ENCODE peak calls at places on chromosomes 3 and 15, in seven cellular contexts. U, B, T, O, L, Q and E are unnamed samples.

GRCh38 chr15:89119489-89120478 is 31.5 kb downstream of the ABHD2 start:
- DNase-seq in U (no peak), B (peak), T (peak), O (no peak), L (peak), Q (no peak), E (peak)

GRCh38 chr3:10558726-10559125 is 53.3 kb upstream of the ATP2B2 start:
- DNase-seq in U (no peak), B (no peak), T (no peak), O (no peak), L (no peak), Q (no peak), E (no peak)

GRCh38 chr3:125403789-125404188 is 28.7 kb upstream of the ZNF148 start:
- DNase-seq in U (no peak), B (no peak), T (peak), O (no peak), L (no peak), Q (no peak), E (peak)

GRCh38 chr3:154060606-154061380 is 60.4 kb upstream of the ARHGEF26 start:
- DNase-seq in U (no peak), B (peak), T (peak), O (no peak), L (peak), Q (peak), E (peak)

GRCh38 chr15:73686781-73687256 is 2.6 kb downstream of the CD276 start:
- DNase-seq in U (no peak), B (peak), T (peak), O (no peak), L (peak), Q (no peak), E (peak)

GRCh38 chr15:75104804-75105557 is 81.6 kb downstream of the PPCDC start:
- DNase-seq in U (no peak), B (peak), T (peak), O (no peak), L (peak), Q (peak), E (peak)

GRCh38 chr3:171565671-171566070 is 105.5 kb upstream of the TNIK start:
- DNase-seq in U (no peak), B (no peak), T (peak), O (no peak), L (peak), Q (no peak), E (peak)

GRCh38 chr15:59696332-59696731 is 7.2 kb upstream of the BNIP2 start:
- DNase-seq in U (no peak), B (no peak), T (no peak), O (peak), L (no peak), Q (no peak), E (no peak)

GRCh38 chr3:128170866-128171516 is 17.7 kb downstream of the EEFSEC start:
- DNase-seq in U (peak), B (peak), T (peak), O (peak), L (peak), Q (peak), E (peak)

GRCh38 chr3:42988566-42988965 is 9.5 kb downstream of the GASK1A start:
- DNase-seq in U (no peak), B (no peak), T (no peak), O (no peak), L (no peak), Q (no peak), E (no peak)

GRCh38 chr3:69102384-69102783 is 17.6 kb downstream of the ARL6IP5 start:
- DNase-seq in U (no peak), B (no peak), T (no peak), O (no peak), L (no peak), Q (no peak), E (no peak)

DNA sequence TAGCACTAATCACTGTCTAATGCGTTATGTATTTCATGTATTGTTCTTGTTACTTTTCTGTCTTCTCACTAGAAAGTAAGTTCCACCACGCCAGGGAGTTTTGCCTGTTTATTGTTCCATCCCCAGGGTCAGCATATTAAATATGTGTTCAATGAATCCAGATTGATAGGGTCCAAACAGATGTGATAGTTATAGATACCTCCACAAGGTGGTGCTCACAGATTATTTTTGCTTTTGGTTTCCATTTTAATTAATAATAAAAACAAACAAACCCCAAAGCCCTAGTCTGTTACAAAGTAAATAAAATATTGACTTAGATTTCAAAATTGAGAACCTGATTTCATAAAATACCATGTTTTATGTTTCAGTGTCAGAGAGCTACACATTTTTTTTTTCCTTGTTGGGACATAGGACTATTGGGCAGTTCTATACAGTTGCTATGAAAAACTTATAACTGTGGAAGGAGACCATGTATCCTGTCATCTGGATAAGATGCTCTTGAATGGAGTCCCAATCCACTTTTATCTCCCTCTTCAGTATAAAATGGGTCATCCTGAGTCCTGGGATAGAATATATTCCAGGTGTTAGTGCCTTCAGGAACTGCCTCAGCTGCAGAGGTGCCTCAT is 12.4 kb downstream of the OTOL1 start:
- DNase-seq in U (no peak), B (no peak), T (peak), O (no peak), L (no peak), Q (no peak), E (peak)
- TF ChIP-seq CTCF in U (no peak), B (no peak), T (peak), O (no peak), L (peak), Q (no peak), E (peak)

GRCh38 chr3:27715863-27716262 is 6.3 kb downstream of the EOMES start:
- DNase-seq in U (no peak), B (no peak), T (no peak), O (no peak), L (no peak), Q (no peak), E (no peak)

GRCh38 chr3:27716309-27716708 is 5.8 kb downstream of the EOMES start:
- DNase-seq in U (no peak), B (no peak), T (no peak), O (no peak), L (no peak), Q (no peak), E (no peak)

GRCh38 chr3:27714692-27715453 is 7.2 kb downstream of the EOMES start:
- DNase-seq in U (no peak), B (no peak), T (no peak), O (peak), L (no peak), Q (no peak), E (no peak)

GRCh38 chr3:27714101-27714526 is 8.0 kb downstream of the EOMES start:
- DNase-seq in U (no peak), B (no peak), T (no peak), O (no peak), L (no peak), Q (no peak), E (no peak)

GRCh38 chr3:27715454-27715806 is 6.7 kb downstream of the EOMES start:
- DNase-seq in U (no peak), B (no peak), T (no peak), O (no peak), L (no peak), Q (no peak), E (no peak)
- H3K4me3 ChIP-seq in U (peak), B (no peak), T (no peak), O (peak), L (peak), Q (no peak), E (peak)

DNA sequence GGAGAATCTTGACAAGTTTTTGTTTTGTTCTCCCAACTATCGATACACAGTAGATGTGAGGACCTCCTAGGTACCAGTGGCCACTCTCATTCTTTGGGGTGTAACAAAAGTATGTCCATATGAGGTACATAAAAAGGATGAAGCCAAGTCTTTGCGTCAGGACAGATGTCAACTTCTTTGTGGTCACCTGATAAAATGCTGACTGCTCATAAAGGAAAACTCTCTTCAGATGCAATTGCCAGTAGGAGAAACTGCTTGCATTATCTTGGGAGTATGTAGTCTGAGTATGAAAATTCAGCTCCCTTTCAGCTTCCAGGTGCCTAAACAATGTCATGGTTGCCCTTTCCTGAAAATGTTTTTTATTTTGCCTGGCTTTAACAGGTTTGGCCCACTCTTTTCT is 123.8 kb upstream of the GOLIM4 start:
- DNase-seq in U (no peak), B (no peak), T (no peak), O (no peak), L (no peak), Q (no peak), E (no peak)
- TF ChIP-seq CTCF in U (no peak), B (no peak), T (no peak), O (no peak), L (no peak), Q (no peak), E (no peak)

GRCh38 chr3:71881041-71881440 is 96.1 kb upstream of the PROK2 start:
- DNase-seq in U (no peak), B (peak), T (no peak), O (no peak), L (no peak), Q (no peak), E (no peak)
- H3K4me3 ChIP-seq in U (no peak), B (no peak), T (no peak), O (no peak), L (no peak), Q (no peak), E (no peak)

DNA sequence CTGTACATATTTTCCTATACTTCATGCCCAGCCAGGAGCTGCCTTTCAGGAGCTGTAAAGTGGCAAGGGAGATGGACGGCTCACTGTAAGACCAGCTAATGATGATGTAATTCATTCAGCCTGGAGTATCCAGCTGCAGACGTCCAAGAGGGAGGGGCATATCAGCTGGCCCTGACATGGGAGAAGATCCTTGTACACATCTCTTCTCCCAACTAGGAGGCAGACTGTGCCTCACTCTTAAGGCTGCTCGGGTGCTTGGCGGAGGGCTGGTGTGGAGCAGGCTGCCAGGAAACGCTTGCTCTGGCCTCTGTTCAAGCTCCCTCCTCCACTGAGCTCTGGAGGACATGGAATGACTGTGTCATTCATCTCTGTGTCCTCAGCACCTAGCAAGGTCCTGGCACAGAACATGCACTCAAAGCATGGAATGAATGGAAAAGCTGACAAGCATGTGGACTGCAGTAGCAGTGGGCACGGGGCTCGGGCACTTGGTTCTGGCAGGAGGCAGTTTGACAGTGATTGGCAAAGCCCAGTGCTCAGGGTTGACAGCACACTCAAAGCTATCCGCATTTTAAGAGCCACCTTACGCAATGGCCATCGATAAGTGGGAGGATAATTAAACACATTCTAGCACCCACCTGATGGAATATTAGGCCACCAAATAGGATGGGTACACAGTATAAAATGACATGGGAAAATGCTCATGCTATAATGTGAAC is 72.4 kb downstream of the TBC1D2B start:
- DNase-seq in U (peak), B (peak), T (peak), O (peak), L (peak), Q (peak), E (peak)
- TF ChIP-seq CTCF in U (peak), B (no peak), T (peak), O (no peak), L (peak), Q (peak), E (peak)

GRCh38 chr15:45640610-45641009 is 5.8 kb downstream of the SQOR start:
- DNase-seq in U (no peak), B (no peak), T (peak), O (no peak), L (peak), Q (no peak), E (peak)

GRCh38 chr15:45644437-45644836 is 9.6 kb downstream of the SQOR start:
- DNase-seq in U (no peak), B (no peak), T (no peak), O (no peak), L (no peak), Q (no peak), E (no peak)

GRCh38 chr15:45645026-45645980 is 10.5 kb downstream of the SQOR start:
- DNase-seq in U (no peak), B (peak), T (peak), O (no peak), L (peak), Q (no peak), E (peak)

GRCh38 chr15:45641374-45641778 is 6.5 kb downstream of the SQOR start:
- DNase-seq in U (peak), B (peak), T (peak), O (peak), L (peak), Q (no peak), E (peak)

DNA sequence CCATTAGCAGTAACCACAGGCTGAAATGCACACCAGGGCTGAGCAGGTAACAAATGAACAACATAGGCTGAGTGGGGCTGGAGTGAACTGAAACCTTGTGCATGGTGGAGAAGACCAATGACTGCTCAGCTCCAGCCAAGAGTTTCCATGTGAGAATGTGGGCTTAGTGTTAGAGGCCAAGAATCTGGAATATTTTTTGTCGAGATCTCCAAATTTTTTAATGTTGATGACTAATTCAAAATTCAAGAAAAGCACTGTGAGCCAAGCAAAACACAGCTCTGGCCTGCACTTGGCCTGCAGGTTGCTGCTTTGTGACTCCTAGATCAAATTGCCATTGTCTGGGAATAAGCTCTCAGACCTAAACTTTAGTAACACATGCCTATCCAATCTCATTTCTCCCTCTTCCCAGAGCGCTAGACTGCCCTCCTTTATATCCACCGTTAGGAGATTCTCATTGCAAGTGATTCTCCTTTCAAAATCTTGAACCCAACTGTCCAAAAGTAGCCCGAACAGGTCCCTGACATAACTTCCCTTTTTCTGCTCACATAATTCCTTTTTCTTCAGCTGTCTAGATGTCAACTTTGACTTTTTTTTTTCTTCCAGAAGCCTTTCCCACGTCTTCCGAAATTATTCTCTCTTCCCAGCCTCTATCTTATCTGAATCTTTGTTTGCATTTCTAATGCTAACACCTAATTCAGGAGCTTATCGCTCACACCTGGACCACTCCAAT is 7.5 kb downstream of the SQOR start:
- DNase-seq in U (peak), B (no peak), T (peak), O (no peak), L (peak), Q (no peak), E (peak)
- H3K4me3 ChIP-seq in U (peak), B (no peak), T (no peak), O (no peak), L (no peak), Q (no peak), E (no peak)

GRCh38 chr15:101070024-101070423 is 150.9 kb downstream of the LRRK1 start:
- DNase-seq in U (no peak), B (no peak), T (no peak), O (no peak), L (no peak), Q (no peak), E (no peak)

GRCh38 chr15:101068523-101068960 is 149.4 kb downstream of the LRRK1 start:
- DNase-seq in U (peak), B (no peak), T (no peak), O (no peak), L (no peak), Q (no peak), E (no peak)

GRCh38 chr15:101070502-101071273 is 151.5 kb downstream of the LRRK1 start:
- DNase-seq in U (no peak), B (no peak), T (peak), O (no peak), L (peak), Q (no peak), E (peak)

GRCh38 chr15:101067660-101068522 is 148.7 kb downstream of the LRRK1 start:
- DNase-seq in U (peak), B (no peak), T (no peak), O (no peak), L (no peak), Q (no peak), E (no peak)

DNA sequence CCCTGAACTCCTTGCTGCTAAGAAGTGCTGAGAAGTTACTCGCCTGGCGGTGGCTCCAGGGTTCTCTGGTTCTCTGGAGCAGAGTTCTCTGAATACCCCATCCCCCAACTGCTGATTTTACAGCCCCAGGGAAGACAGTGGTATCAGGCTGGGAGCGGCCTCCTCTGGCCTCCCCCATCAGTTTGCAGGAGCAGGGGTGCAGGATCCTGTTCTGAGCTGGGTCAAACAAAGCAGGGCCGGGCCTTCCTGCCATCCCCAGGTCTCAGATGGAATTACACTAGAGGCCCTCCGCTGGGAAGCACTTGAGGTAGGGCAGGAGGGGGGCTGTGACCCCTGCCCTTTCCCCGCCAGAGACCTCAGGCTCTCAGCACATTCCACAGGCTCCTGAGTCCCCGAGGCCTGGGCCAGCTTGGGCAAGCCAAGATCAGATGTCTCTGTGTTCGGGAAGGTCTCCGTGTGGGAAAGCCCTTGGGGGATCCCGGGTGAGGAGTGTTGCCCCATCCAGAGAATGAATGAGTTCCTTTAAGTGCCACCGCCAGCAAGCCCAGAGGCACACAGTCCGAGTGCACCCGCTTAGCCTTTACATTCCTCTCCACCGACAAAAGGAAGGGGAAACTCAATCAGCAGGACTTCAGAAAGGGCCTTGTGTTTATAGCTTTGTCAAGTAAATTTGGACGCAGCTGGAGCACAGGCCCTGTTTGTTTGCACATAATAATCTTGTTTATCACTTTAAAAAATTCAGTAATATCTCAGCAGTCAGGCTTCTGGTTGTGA is 150.0 kb downstream of the LRRK1 start:
- DNase-seq in U (peak), B (no peak), T (peak), O (no peak), L (peak), Q (no peak), E (no peak)
- TF ChIP-seq CTCF in U (no peak), B (no peak), T (peak), O (no peak), L (peak), Q (no peak), E (no peak)

DNA sequence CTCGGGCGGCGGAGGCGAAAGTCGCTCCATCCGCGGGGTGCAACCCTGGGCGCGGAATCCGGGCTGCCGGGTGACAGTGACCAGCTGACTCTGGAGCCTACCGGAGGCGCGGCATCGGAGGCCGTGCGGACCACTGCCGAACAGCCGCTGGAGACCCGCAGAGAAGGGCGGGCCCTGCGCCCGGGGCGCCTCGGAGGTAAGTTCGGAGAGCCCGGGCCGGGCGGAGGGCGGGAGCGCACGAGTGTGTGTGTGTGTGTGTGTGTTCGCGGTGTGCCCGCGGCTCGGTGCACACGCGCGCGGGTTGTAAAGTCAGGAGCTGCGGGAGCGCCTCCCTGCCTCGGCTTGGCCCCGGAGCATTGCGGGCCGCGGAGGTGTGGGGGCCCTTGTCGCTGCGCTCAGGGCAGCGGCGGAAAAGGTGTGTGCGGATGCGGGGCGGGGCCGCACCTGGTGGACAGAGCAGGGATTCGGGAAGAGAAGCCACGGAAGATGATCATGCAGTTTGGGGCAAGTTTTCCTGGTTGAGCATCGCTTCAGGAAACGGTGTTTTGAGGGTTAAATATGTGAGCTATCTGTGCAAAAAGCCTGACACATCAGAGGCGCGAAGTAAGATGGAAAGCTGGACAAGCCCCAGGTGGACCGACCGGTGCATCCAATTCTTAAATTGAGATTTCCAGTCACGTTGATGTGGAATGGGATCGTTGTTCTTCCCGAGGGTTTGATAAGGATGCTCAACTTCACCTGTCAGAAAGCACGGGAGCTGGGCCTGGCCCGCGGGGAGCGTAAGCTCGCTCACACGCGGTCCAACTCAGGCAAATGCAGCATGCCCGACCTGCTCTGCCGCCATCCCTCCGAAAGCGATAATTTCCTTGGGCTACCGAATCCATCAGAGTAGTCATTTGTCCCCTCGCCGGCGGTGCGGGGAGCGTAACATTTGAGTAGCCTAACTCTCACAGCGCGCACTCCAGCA is 492 bp downstream of the MINAR1 start:
- DNase-seq in U (no peak), B (peak), T (peak), O (no peak), L (peak), Q (no peak), E (peak)
- H3K4me3 ChIP-seq in U (peak), B (peak), T (peak), O (peak), L (peak), Q (peak), E (peak)

GRCh38 chr3:122774564-122774963 is 19.1 kb downstream of the HSPBAP1 start:
- DNase-seq in U (no peak), B (no peak), T (peak), O (no peak), L (peak), Q (no peak), E (no peak)
- TF ChIP-seq CTCF in U (no peak), B (no peak), T (peak), O (no peak), L (no peak), Q (no peak), E (no peak)